ENCODE peak calls at places on chromosomes 12 and 14, in eight cellular contexts. M is H54; F is astrocyte of the spinal cord; B is effector CD8-positive, alpha-beta T cell; J is colonic mucosa; C is iris pigment epithelial cell; R is HEK293T; W is SHP77. D is an unnamed sample.

GRCh38 chr12:2639020-2639298 is 155.8 kb upstream of the FKBP4 start:
- DNase-seq in M (no peak), F (no peak), B (no peak), J (no peak), C (no peak), R (no peak), W (no peak), D (no peak)

GRCh38 chr14:85093631-85094330 is 436.2 kb upstream of the FLRT2 start:
- DNase-seq in M (no peak), F (peak), B (no peak), J (no peak), C (peak), R (no peak), W (no peak), D (no peak)

GRCh38 chr12:60421741-60422140 is 825.9 kb downstream of the SLC16A7 start:
- DNase-seq in M (no peak), F (no peak), B (no peak), J (no peak), C (peak), R (no peak), W (no peak), D (no peak)

GRCh38 chr14:59293934-59294661 is 105.6 kb downstream of the DAAM1 start:
- DNase-seq in M (no peak), F (no peak), B (no peak), J (no peak), C (no peak), R (no peak), W (no peak), D (no peak)

GRCh38 chr14:54226103-54226502 is 170.7 kb upstream of the CDKN3 start:
- DNase-seq in M (no peak), F (no peak), B (no peak), J (no peak), C (peak), R (no peak), W (no peak), D (no peak)

GRCh38 chr14:104344815-104345214 is 206.4 kb downstream of the KIF26A start:
- DNase-seq in M (no peak), F (no peak), B (no peak), J (no peak), C (no peak), R (no peak), W (no peak), D (no peak)

GRCh38 chr14:61934385-61934784 is 172.2 kb downstream of the SNAPC1 start:
- DNase-seq in M (no peak), F (peak), B (no peak), J (no peak), C (peak), R (no peak), W (no peak), D (no peak)

GRCh38 chr14:97217094-97217885 is 420.1 kb downstream of the VRK1 start:
- DNase-seq in M (no peak), F (no peak), B (no peak), J (no peak), C (no peak), R (no peak), W (no peak), D (no peak)

GRCh38 chr14:25046301-25046943 is 3.5 kb downstream of the STXBP6 start:
- DNase-seq in M (no peak), F (no peak), B (no peak), J (no peak), C (no peak), R (no peak), W (no peak), D (no peak)

GRCh38 chr12:2640709-2641108 is 154.1 kb upstream of the FKBP4 start:
- DNase-seq in M (peak), F (peak), B (no peak), J (no peak), C (peak), R (no peak), W (no peak), D (no peak)

GRCh38 chr14:44053422-44053821 is 453.7 kb downstream of the FSCB start:
- DNase-seq in M (no peak), F (no peak), B (no peak), J (no peak), C (no peak), R (no peak), W (no peak), D (no peak)

GRCh38 chr12:9404469-9405260 is 196.5 kb upstream of the PZP start:
- DNase-seq in M (no peak), F (no peak), B (peak), J (no peak), C (no peak), R (no peak), W (no peak), D (no peak)

GRCh38 chr14:66174453-66174891 is 311.7 kb upstream of the CCDC196 start:
- DNase-seq in M (no peak), F (no peak), B (no peak), J (no peak), C (no peak), R (no peak), W (no peak), D (no peak)

GRCh38 chr12:124702736-124703135 is 135.3 kb upstream of the NCOR2 start:
- DNase-seq in M (no peak), F (no peak), B (no peak), J (no peak), C (no peak), R (no peak), W (no peak), D (no peak)

GRCh38 chr12:15131462-15131861 is 89.8 kb downstream of the RERG start:
- DNase-seq in M (no peak), F (peak), B (no peak), J (no peak), C (peak), R (no peak), W (no peak), D (no peak)

GRCh38 chr12:45660330-45660729 is 69.2 kb upstream of the ARID2 start:
- DNase-seq in M (peak), F (peak), B (no peak), J (no peak), C (peak), R (no peak), W (no peak), D (no peak)

GRCh38 chr14:24432259-24433131 is 2.7 kb downstream of the KHNYN start:
- DNase-seq in M (no peak), F (no peak), B (no peak), J (no peak), C (no peak), R (no peak), W (no peak), D (no peak)

GRCh38 chr12:57000393-57000792 is 6.0 kb downstream of the ZBTB39 start:
- DNase-seq in M (peak), F (no peak), B (no peak), J (no peak), C (no peak), R (no peak), W (no peak), D (no peak)

GRCh38 chr14:81625343-81625742 is 91.7 kb upstream of the SEL1L start:
- DNase-seq in M (no peak), F (no peak), B (no peak), J (no peak), C (peak), R (peak), W (peak), D (no peak)

GRCh38 chr12:91877022-91877421 is 268.6 kb downstream of the BTG1 start:
- DNase-seq in M (no peak), F (peak), B (peak), J (peak), C (peak), R (no peak), W (peak), D (no peak)

GRCh38 chr12:7832059-7832696 is 40.5 kb downstream of the SLC2A14 start:
- DNase-seq in M (peak), F (peak), B (no peak), J (no peak), C (peak), R (peak), W (peak), D (peak)

GRCh38 chr12:10025236-10025635 is 5.2 kb upstream of the CLEC9A start:
- DNase-seq in M (no peak), F (no peak), B (no peak), J (no peak), C (no peak), R (no peak), W (no peak), D (no peak)

GRCh38 chr12:106025129-106025528 is 113.6 kb downstream of the NUAK1 start:
- DNase-seq in M (no peak), F (no peak), B (no peak), J (no peak), C (no peak), R (no peak), W (no peak), D (no peak)

GRCh38 chr14:75497191-75497590 is 25.1 kb upstream of the BATF start:
- DNase-seq in M (no peak), F (no peak), B (no peak), J (no peak), C (no peak), R (no peak), W (no peak), D (no peak)

GRCh38 chr12:123828120-123828519 is 66.0 kb downstream of the DNAH10 start:
- DNase-seq in M (no peak), F (no peak), B (no peak), J (no peak), C (no peak), R (no peak), W (no peak), D (no peak)

GRCh38 chr14:74910556-74910955 is 12.5 kb downstream of the RPS6KL1 start:
- DNase-seq in M (no peak), F (no peak), B (no peak), J (peak), C (no peak), R (no peak), W (no peak), D (no peak)

GRCh38 chr14:22296722-22297121 is 292.3 kb downstream of the DAD1 start:
- DNase-seq in M (no peak), F (peak), B (no peak), J (no peak), C (peak), R (no peak), W (no peak), D (no peak)

GRCh38 chr12:107385518-107385917 is 292.2 kb upstream of the CRY1 start:
- DNase-seq in M (no peak), F (peak), B (no peak), J (no peak), C (peak), R (no peak), W (no peak), D (no peak)

GRCh38 chr14:27148143-27148542 is 550.3 kb upstream of the NOVA1 start:
- DNase-seq in M (no peak), F (no peak), B (no peak), J (no peak), C (no peak), R (no peak), W (no peak), D (no peak)

GRCh38 chr12:115166698-115167315 is 482.8 kb upstream of the TBX3 start:
- DNase-seq in M (no peak), F (peak), B (no peak), J (no peak), C (peak), R (no peak), W (no peak), D (no peak)

GRCh38 chr14:87935081-87935828 is 57.7 kb downstream of the GALC start:
- DNase-seq in M (no peak), F (no peak), B (no peak), J (no peak), C (no peak), R (no peak), W (no peak), D (no peak)

GRCh38 chr12:41151789-41152188 is 36.3 kb upstream of the PDZRN4 start:
- DNase-seq in M (no peak), F (no peak), B (no peak), J (no peak), C (peak), R (no peak), W (no peak), D (no peak)

GRCh38 chr12:120979862-120980696 is 1.7 kb downstream of the HNF1A start:
- DNase-seq in M (no peak), F (no peak), B (no peak), J (peak), C (no peak), R (no peak), W (no peak), D (peak)

GRCh38 chr14:55976619-55977018 is 141.6 kb upstream of the PELI2 start:
- DNase-seq in M (no peak), F (no peak), B (no peak), J (peak), C (no peak), R (no peak), W (no peak), D (no peak)

GRCh38 chr12:113285679-113286645 is 48.9 kb downstream of the SLC8B1 start:
- DNase-seq in M (no peak), F (no peak), B (no peak), J (no peak), C (no peak), R (no peak), W (no peak), D (peak)

GRCh38 chr14:24051789-24052655 is at the start of gene CARMIL3:
- DNase-seq in M (peak), F (peak), B (peak), J (peak), C (peak), R (peak), W (peak), D (peak)

D was measured in nephron progenitor cell.